ENCODE peak calls at places on chromosomes 4 and X, in four cellular contexts. F, S, M and A are unnamed samples.

GRCh38 chr4:59553739-59554126 is 1646.4 kb upstream of the ADGRL3 start:
- DNase-seq in F (no peak), S (no peak), M (no peak), A (no peak)

GRCh38 chr4:48329976-48330375 is 11.4 kb upstream of the SLAIN2 start:
- DNase-seq in F (no peak), S (no peak), M (no peak), A (no peak)

GRCh38 chr4:102139132-102139573 is 206.1 kb downstream of the SLC39A8 start:
- DNase-seq in F (no peak), S (no peak), M (no peak), A (no peak)

GRCh38 chrX:15761564-15762191 is 23.6 kb downstream of the CA5B start:
- DNase-seq in F (no peak), S (no peak), M (no peak), A (no peak)

GRCh38 chr4:188603646-188604045 is 464.4 kb downstream of the TRIML1 start:
- DNase-seq in F (no peak), S (no peak), M (no peak), A (no peak)

GRCh38 chr4:25215506-25215905 is 18.3 kb upstream of the PI4K2B start:
- DNase-seq in F (no peak), S (no peak), M (peak), A (no peak)

GRCh38 chr4:67080158-67080557 is 465.1 kb downstream of the CENPC start:
- DNase-seq in F (no peak), S (no peak), M (no peak), A (no peak)

GRCh38 chr4:123304151-123305021 is 92.2 kb upstream of the SPRY1 start:
- DNase-seq in F (no peak), S (peak), M (no peak), A (no peak)

GRCh38 chr4:120263623-120264022 is 197.0 kb upstream of the MAD2L1 start:
- DNase-seq in F (no peak), S (no peak), M (no peak), A (no peak)

GRCh38 chr4:1318488-1319213 is 28.4 kb upstream of the UVSSA start:
- DNase-seq in F (no peak), S (peak), M (peak), A (no peak)

DNA sequence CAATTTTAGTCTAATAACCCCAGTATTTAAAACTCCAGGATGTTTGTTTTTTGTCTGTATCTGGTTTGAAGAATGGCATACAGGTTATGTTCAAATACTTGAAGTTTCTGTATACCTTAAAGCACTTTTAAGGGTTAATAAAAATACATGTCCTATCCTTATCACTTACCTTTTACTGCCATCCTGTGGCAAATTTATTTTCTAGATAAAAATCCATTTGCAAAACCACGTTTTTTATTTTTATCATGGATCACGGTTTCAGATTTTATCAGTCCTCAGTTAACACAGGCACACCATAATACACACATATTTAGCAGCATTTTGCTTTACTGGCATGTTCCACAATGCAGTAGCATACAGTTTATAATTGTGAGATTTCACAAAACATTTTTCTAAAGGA is 113.3 kb upstream of the H2AZ1 start:
- DNase-seq in F (no peak), S (no peak), M (no peak), A (no peak)
- H3K27ac ChIP-seq in F (no peak), S (no peak), M (no peak), A (no peak)

GRCh38 chr4:128502818-128503527 is 215.4 kb upstream of the PGRMC2 start:
- DNase-seq in F (no peak), S (no peak), M (no peak), A (no peak)
- TF ChIP-seq POLR2A in F (no peak), S (no peak), M (no peak), A (no peak)

DNA sequence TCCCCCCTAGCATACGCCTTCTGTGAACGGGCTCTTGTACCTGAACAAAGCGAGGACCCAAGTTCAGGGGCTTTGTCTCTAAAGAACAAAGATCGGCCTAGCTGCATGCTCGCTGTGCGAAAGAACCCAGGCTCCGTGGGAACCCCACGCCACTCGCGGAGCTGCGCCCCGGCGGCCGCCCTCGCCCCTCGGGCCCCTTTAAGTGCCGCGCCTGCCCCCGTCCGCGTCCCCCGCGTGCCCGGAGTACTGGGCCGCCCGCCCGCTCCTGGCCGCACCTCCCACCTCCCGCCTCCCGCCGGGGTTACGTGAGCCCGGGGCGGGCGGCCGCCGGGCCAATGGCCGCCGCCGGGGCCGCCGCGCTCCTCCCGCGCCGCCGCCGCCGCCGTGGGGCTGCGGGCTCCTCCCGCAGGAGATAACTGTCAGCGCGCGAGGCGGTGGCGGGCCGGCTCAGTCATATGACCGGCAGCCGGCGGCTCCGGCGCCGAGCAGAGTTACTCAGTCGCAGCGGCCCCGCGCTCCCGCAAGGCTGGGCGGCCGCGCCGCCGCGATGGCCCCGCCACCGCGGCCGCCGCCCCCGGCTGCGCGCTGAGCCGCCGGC is at the start of gene FNIP2:
- DNase-seq in F (peak), S (peak), M (peak), A (peak)
- H3K27ac ChIP-seq in F (peak), S (peak), M (peak), A (peak)

GRCh38 chrX:71365876-71366673 is at the start of gene TAF1:
- DNase-seq in F (peak), S (peak), M (peak), A (peak)
- TF ChIP-seq POLR2A in F (peak), S (no peak), M (peak), A (no peak)

GRCh38 chrX:77347572-77347971 is 99.6 kb upstream of the FGF16 start:
- DNase-seq in F (no peak), S (no peak), M (no peak), A (no peak)
- H3K27ac ChIP-seq in F (no peak), S (no peak), M (no peak), A (no peak)